ENCODE peak calls at places on chromosomes 6 and 20, in seven cellular contexts. B is H1, R is HCT116, I is SK-N-SH, S is GM12878, C is K562, M is HepG2. P is an unnamed sample.

GRCh38 chr20:41172296-41173140 is 35.2 kb downstream of the PLCG1 start:
- DNase-seq in R (no peak), S (no peak), M (no peak), C (no peak), I (no peak), B (peak), P (no peak)

GRCh38 chr6:17865243-17865642 is 122.2 kb downstream of the KIF13A start:
- DNase-seq in M (no peak), S (no peak), B (no peak), I (no peak), C (no peak), R (peak), P (no peak)

GRCh38 chr20:58716476-58717277 is 24.1 kb downstream of the NPEPL1 start:
- DNase-seq in R (no peak), B (peak), M (peak), I (peak), S (no peak), C (no peak), P (no peak)

GRCh38 chr20:37386505-37387201 is 40.7 kb downstream of the SRC start:
- DNase-seq in S (no peak), I (peak), M (no peak), R (no peak), C (no peak), B (no peak), P (no peak)

GRCh38 chr20:58537831-58538230 is 22.6 kb upstream of the APCDD1L start:
- DNase-seq in R (no peak), I (no peak), M (no peak), B (no peak), C (no peak), S (no peak), P (no peak)

GRCh38 chr20:17898548-17898994 is 70.0 kb downstream of the SNX5 start:
- DNase-seq in R (peak), S (no peak), I (peak), B (peak), M (peak), C (peak), P (peak)

GRCh38 chr6:133761706-133762105 is 127.2 kb upstream of the TCF21 start:
- DNase-seq in R (no peak), C (no peak), I (no peak), S (no peak), M (no peak), B (no peak), P (no peak)

GRCh38 chr6:38389875-38390274 is 249.9 kb downstream of the BTBD9 start:
- DNase-seq in M (no peak), C (no peak), R (no peak), I (no peak), B (no peak), S (no peak), P (no peak)

GRCh38 chr6:11309947-11310665 is 77.6 kb upstream of the NEDD9 start:
- DNase-seq in I (peak), R (no peak), S (no peak), C (no peak), B (no peak), M (no peak), P (no peak)

GRCh38 chr6:153170511-153170910 is 39.4 kb upstream of the RGS17 start:
- DNase-seq in C (no peak), I (no peak), M (no peak), S (no peak), R (peak), B (no peak), P (no peak)

GRCh38 chr20:48107560-48107959 is 322.3 kb upstream of the SULF2 start:
- DNase-seq in S (no peak), B (no peak), M (no peak), I (no peak), R (no peak), C (no peak), P (no peak)

GRCh38 chr20:17533396-17533795 is 2.2 kb upstream of the BFSP1 start:
- DNase-seq in I (peak), S (no peak), M (peak), R (peak), B (no peak), C (peak), P (no peak)

GRCh38 chr6:15512126-15512525 is 150.7 kb downstream of the DTNBP1 start:
- DNase-seq in I (peak), B (no peak), S (no peak), C (peak), R (no peak), M (peak), P (peak)

GRCh38 chr6:73969982-73970960 is 274.3 kb downstream of the CD109 start:
- DNase-seq in C (peak), B (no peak), R (peak), M (peak), S (no peak), I (peak), P (peak)

GRCh38 chr6:8070718-8071117 is 6.5 kb upstream of the BLOC1S5 start:
- DNase-seq in C (no peak), R (no peak), S (no peak), I (no peak), M (no peak), B (no peak), P (no peak)

GRCh38 chr6:8073758-8074157 is 9.6 kb upstream of the BLOC1S5 start:
- DNase-seq in C (no peak), R (no peak), M (no peak), S (no peak), B (no peak), I (no peak), P (no peak)

GRCh38 chr6:8075704-8076103 is 11.5 kb upstream of the BLOC1S5 start:
- DNase-seq in C (no peak), R (no peak), S (no peak), B (no peak), M (peak), I (no peak), P (no peak)

GRCh38 chr6:8075185-8075584 is 11.0 kb upstream of the BLOC1S5 start:
- DNase-seq in B (no peak), I (no peak), M (no peak), S (no peak), C (no peak), R (no peak), P (no peak)

GRCh38 chr6:8074213-8074612 is 10.0 kb upstream of the BLOC1S5 start:
- DNase-seq in I (no peak), C (no peak), B (no peak), S (no peak), M (no peak), R (no peak), P (no peak)
- TF ChIP-seq JUND in I (no peak), C (no peak), B (no peak), S (no peak), M (no peak), R (no peak), P (no peak)

GRCh38 chr20:33929917-33930316 is 63.8 kb upstream of the RALY start:
- DNase-seq in R (no peak), B (no peak), S (no peak), C (no peak), I (no peak), M (no peak), P (no peak)
- TF ChIP-seq JUND in R (no peak), B (no peak), S (no peak), C (no peak), I (no peak), M (no peak), P (no peak)

GRCh38 chr6:170441316-170441715 is 111.8 kb downstream of the PSMB1 start:
- DNase-seq in S (no peak), C (no peak), M (no peak), I (no peak), R (no peak), B (no peak), P (no peak)

GRCh38 chr6:170438402-170438753 is 114.7 kb downstream of the PSMB1 start:
- DNase-seq in I (peak), B (peak), R (peak), C (peak), S (no peak), M (peak), P (no peak)

GRCh38 chr6:170438861-170439260 is 114.2 kb downstream of the PSMB1 start:
- DNase-seq in C (no peak), B (no peak), S (no peak), I (no peak), M (no peak), R (no peak), P (no peak)

GRCh38 chr6:170440437-170440836 is 112.7 kb downstream of the PSMB1 start:
- DNase-seq in S (no peak), B (no peak), M (no peak), R (no peak), C (no peak), I (peak), P (no peak)

GRCh38 chr6:170439366-170440351 is 113.4 kb downstream of the PSMB1 start:
- DNase-seq in C (no peak), B (no peak), I (peak), R (no peak), M (no peak), S (no peak), P (no peak)
- TF ChIP-seq JUND in C (no peak), B (no peak), I (no peak), R (no peak), M (no peak), S (no peak), P (no peak)

DNA sequence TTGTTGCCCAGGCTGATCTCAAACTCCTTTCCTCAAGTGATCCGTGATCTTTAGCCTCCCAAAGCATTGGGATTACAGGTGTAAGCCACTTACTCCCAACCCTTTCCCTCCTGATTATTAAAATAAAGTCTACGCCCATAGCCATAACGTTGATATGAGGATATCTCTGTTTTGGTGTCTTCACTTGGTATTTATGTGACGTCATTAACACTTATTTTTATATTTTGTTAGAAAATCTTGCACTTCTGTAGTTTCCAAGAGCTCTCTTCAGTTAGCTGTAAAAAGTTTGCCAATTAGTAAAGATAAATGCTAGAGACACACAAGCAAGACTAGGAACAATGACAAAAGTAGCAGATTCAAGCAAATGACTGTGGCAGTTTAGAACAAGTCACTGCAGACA is 115.6 kb upstream of the HSF2 start:
- DNase-seq in R (no peak), C (no peak), S (no peak), B (no peak), M (no peak), I (no peak), P (no peak)
- TF ChIP-seq JUND in R (no peak), C (no peak), S (no peak), B (no peak), M (no peak), I (no peak), P (no peak)

GRCh38 chr6:168315626-168316025 is 4.0 kb downstream of the DACT2 start:
- DNase-seq in M (no peak), C (no peak), B (no peak), I (no peak), S (no peak), R (no peak), P (no peak)

GRCh38 chr6:168311410-168312124 is 8.0 kb downstream of the DACT2 start:
- DNase-seq in S (no peak), B (no peak), R (no peak), C (no peak), M (no peak), I (no peak), P (no peak)

GRCh38 chr6:168314029-168314420 is 5.6 kb downstream of the DACT2 start:
- DNase-seq in S (no peak), C (no peak), B (peak), M (no peak), I (no peak), R (no peak), P (no peak)

GRCh38 chr6:168314948-168315347 is 4.6 kb downstream of the DACT2 start:
- DNase-seq in I (no peak), M (no peak), B (no peak), S (no peak), R (no peak), C (no peak), P (peak)

DNA sequence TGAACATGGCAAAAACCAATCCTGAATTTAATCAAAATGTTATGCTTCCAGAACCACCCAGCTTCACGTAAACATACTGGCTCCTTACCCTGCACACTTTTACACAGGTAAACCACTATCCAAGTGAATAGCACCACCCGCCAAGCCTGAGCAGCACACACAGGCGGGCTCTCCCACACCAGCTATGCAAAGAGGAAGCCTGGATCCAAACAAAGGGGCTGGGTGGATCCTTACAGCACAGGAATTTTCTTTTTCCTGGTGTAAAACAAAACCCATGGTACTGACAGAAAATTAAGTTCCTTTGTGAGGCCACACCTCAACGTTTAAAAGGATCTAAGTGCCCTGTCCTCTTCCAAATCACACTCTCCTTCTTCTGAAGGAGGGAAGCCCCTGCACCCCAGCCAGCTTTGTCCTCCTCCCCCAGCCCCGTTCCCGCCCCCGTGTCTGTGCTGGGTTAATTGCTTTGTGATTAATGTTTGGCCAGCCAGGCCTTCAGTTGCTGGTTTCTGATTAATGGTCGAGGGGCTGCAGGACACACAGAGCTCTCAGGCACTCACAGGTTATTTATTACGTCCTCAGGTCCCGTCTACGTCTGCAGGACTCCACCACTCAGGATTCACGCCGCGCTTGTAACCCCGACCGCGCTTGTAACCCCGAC is 6.1 kb downstream of the DACT2 start:
- DNase-seq in M (peak), R (no peak), B (peak), C (no peak), S (no peak), I (peak), P (no peak)
- TF ChIP-seq JUND in M (no peak), R (no peak), B (no peak), C (no peak), S (no peak), I (no peak), P (no peak)

GRCh38 chr6:132530293-132530974 is 7.6 kb upstream of the TAAR9 start:
- DNase-seq in S (peak), I (peak), M (peak), B (peak), R (peak), C (peak), P (peak)
- TF ChIP-seq JUND in S (no peak), I (no peak), M (no peak), B (no peak), R (no peak), C (no peak), P (no peak)

DNA sequence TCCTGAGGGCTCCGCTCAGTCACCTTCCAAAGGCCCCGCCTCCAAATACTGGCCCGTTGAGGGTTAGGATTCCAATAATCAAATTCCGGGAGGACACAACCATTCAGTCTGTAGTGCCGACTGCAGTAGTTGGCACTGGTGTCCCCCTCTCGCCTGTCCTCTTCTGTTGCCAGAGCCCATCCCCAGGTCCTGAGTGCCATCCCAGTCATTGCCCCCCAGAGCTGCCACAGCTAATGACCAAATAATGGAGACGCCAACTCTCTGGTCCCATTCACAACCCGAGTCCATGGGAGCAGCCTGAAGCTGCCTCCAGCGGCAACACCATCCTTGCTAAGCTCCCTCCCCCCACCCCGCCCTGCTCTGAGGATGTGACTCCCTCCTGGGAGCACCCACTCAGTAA is 115.9 kb downstream of the JPH2 start:
- DNase-seq in C (no peak), I (no peak), B (peak), S (no peak), R (no peak), M (no peak), P (no peak)
- TF ChIP-seq JUND in C (no peak), I (no peak), B (no peak), S (no peak), R (no peak), M (no peak), P (no peak)

DNA sequence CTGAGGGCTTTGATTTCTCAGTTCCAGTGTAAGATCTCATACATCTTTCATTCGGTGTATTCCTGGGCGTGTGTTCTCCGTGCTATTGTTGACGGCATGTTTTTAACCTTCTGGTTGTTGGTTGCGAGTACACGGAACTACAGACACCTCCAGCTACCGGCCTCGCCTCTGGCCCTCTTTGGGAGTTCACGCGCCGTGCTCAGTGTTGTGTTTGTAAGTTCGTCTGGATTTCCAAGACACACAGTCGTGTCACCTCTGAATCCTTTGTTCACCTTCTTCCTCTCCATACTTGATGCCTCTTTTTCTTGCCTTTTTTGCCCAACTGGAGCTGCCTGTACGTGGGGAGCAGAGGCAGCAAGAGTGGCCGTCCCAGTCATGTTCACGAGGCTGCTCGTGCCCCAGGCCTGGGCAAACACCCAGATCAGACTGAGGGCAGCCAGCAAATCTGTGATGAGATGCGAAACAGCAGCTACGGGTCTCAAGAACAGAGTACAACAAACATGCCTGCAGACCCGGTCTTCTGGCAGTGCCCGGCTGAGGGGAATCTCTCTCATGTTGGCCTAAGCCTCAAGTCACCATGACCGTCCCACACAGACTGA is 92.7 kb downstream of the TAF4 start:
- DNase-seq in I (no peak), C (no peak), S (no peak), B (no peak), M (no peak), R (no peak), P (no peak)
- TF ChIP-seq JUND in I (no peak), C (no peak), S (no peak), B (no peak), M (no peak), R (no peak), P (no peak)

GRCh38 chr6:150410906-150411305 is 42.1 kb downstream of the IYD start:
- DNase-seq in S (no peak), R (no peak), B (no peak), C (no peak), M (no peak), I (no peak), P (no peak)

GRCh38 chr6:150408842-150409241 is 40.0 kb downstream of the IYD start:
- DNase-seq in I (no peak), S (no peak), B (no peak), C (no peak), M (no peak), R (no peak), P (no peak)

GRCh38 chr6:150409576-150410066 is 40.8 kb downstream of the IYD start:
- DNase-seq in M (no peak), I (no peak), B (no peak), R (no peak), S (no peak), C (peak), P (peak)

GRCh38 chr6:150412221-150412620 is 43.4 kb downstream of the IYD start:
- DNase-seq in M (no peak), I (no peak), R (no peak), S (no peak), B (no peak), C (no peak), P (no peak)

GRCh38 chr6:150410395-150410794 is 41.6 kb downstream of the IYD start:
- DNase-seq in C (no peak), R (no peak), M (no peak), S (no peak), B (no peak), I (no peak), P (no peak)
- TF ChIP-seq JUND in C (no peak), R (no peak), M (no peak), S (no peak), B (no peak), I (no peak), P (no peak)

DNA sequence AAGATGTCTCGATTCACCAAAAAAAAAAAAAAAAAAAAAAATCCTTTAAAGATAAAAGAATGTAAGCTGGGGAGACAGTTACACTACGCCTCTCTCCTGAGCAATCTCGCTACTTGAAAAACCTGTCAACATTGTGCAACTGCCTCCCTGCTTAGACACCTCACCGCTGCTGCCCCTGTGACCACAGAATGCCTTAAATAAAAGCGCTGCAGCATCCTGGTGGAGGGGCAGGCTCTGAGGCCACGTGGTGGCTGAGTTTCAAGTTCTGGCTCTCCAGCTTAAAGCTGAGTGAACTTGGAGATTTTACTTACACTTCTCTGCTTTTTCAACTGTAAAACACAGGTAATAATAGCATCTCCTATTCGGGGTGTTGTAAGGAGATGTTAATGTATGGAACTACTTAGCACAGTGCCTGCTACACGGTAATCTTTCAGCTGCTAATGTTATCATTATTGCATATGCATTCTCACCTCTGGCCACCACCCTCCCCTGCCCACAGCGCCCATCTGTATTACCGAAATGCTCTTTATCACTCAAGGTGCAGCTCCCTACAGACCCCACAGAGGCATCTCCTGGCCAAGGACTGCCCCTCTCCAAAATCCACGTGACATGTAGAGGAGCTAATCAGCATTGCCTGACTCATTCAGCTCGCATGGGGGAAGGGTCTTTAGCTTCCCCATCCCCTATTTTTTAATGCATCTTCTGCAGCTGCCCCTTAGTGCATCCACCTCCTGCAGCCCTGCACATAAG is 42.0 kb downstream of the SLC22A23 start:
- DNase-seq in B (no peak), R (no peak), M (peak), S (no peak), I (no peak), C (peak), P (no peak)
- TF ChIP-seq JUND in B (no peak), R (no peak), M (no peak), S (no peak), I (no peak), C (no peak), P (no peak)

P was measured in T47D.